ENCODE peak calls at places on chromosome 19, in ten cellular contexts. One of them, this sample, is unnamed. For H3K9me3, the result is how much of the 10 kb centered on the place peaks cover.

GRCh38 chr19:9808855-9809646 is 9.8 kb downstream of the FBXL12 start:
- DNase-seq in upper lobe of left lung: no peak
- DNase-seq in A549: no peak
- DNase-seq in heart left ventricle: peak
- DNase-seq in body of pancreas: no peak
- DNase-seq in breast epithelium: no peak
- DNase-seq in Peyer's patch: no peak
- DNase-seq in uterus: no peak
- DNase-seq in GM12878: no peak
- DNase-seq in testis: no peak
- DNase-seq in this sample: no peak

GRCh38 chr19:55261671-55262126 is 2.9 kb upstream of the PPP6R1 start:
- DNase-seq in Peyer's patch: no peak
- DNase-seq in body of pancreas: no peak
- DNase-seq in uterus: no peak
- DNase-seq in upper lobe of left lung: no peak
- DNase-seq in breast epithelium: no peak
- DNase-seq in heart left ventricle: no peak
- DNase-seq in GM12878: no peak
- DNase-seq in A549: no peak
- DNase-seq in testis: peak
- DNase-seq in this sample: no peak

GRCh38 chr19:28823338-28823961 is 389.5 kb downstream of the UQCRFS1 start:
- DNase-seq in breast epithelium: no peak
- DNase-seq in upper lobe of left lung: no peak
- DNase-seq in Peyer's patch: no peak
- DNase-seq in uterus: no peak
- DNase-seq in testis: no peak
- DNase-seq in body of pancreas: no peak
- DNase-seq in heart left ventricle: no peak
- DNase-seq in GM12878: no peak
- DNase-seq in A549: no peak
- DNase-seq in this sample: no peak

GRCh38 chr19:18385675-18386542 is at the start of gene GDF15:
- DNase-seq in Peyer's patch: peak
- DNase-seq in A549: peak
- DNase-seq in testis: peak
- DNase-seq in uterus: peak
- DNase-seq in heart left ventricle: peak
- DNase-seq in body of pancreas: peak
- DNase-seq in upper lobe of left lung: peak
- DNase-seq in breast epithelium: no peak
- DNase-seq in GM12878: no peak
- DNase-seq in this sample: no peak

GRCh38 chr19:288911-289310 is 2.3 kb downstream of the PLPP2 start:
- DNase-seq in upper lobe of left lung: peak
- DNase-seq in uterus: no peak
- DNase-seq in body of pancreas: no peak
- DNase-seq in testis: peak
- DNase-seq in Peyer's patch: no peak
- DNase-seq in heart left ventricle: peak
- DNase-seq in GM12878: no peak
- DNase-seq in breast epithelium: no peak
- DNase-seq in A549: no peak
- DNase-seq in this sample: no peak

GRCh38 chr19:18205180-18205915 is 1.5 kb upstream of the RAB3A start:
- DNase-seq in Peyer's patch: peak
- DNase-seq in GM12878: no peak
- DNase-seq in uterus: peak
- DNase-seq in A549: no peak
- DNase-seq in testis: peak
- DNase-seq in upper lobe of left lung: peak
- DNase-seq in heart left ventricle: peak
- DNase-seq in breast epithelium: peak
- DNase-seq in body of pancreas: peak
- DNase-seq in this sample: no peak

GRCh38 chr19:2719910-2720776 is 1.0 kb downstream of the DIRAS1 start:
- DNase-seq in Peyer's patch: no peak
- DNase-seq in testis: peak
- DNase-seq in GM12878: no peak
- DNase-seq in A549: no peak
- DNase-seq in heart left ventricle: no peak
- DNase-seq in body of pancreas: peak
- DNase-seq in breast epithelium: no peak
- DNase-seq in uterus: no peak
- DNase-seq in upper lobe of left lung: no peak
- DNase-seq in this sample: no peak

GRCh38 chr19:32404939-32405430 is 585 bp upstream of the DPY19L3 start:
- DNase-seq in testis: peak
- DNase-seq in upper lobe of left lung: peak
- DNase-seq in Peyer's patch: peak
- DNase-seq in A549: no peak
- DNase-seq in GM12878: no peak
- DNase-seq in breast epithelium: peak
- DNase-seq in body of pancreas: peak
- DNase-seq in uterus: peak
- DNase-seq in heart left ventricle: peak
- DNase-seq in this sample: no peak

GRCh38 chr19:48445256-48445605 is 552 bp upstream of the GRWD1 start:
- DNase-seq in testis: peak
- DNase-seq in A549: peak
- DNase-seq in upper lobe of left lung: no peak
- DNase-seq in body of pancreas: peak
- DNase-seq in breast epithelium: no peak
- DNase-seq in GM12878: no peak
- DNase-seq in heart left ventricle: no peak
- DNase-seq in uterus: no peak
- DNase-seq in Peyer's patch: no peak
- DNase-seq in this sample: no peak

GRCh38 chr19:814108-815078 is 7.4 kb downstream of the PLPPR3 start:
- DNase-seq in A549: no peak
- DNase-seq in breast epithelium: no peak
- DNase-seq in heart left ventricle: no peak
- DNase-seq in uterus: no peak
- DNase-seq in GM12878: no peak
- DNase-seq in testis: no peak
- DNase-seq in body of pancreas: no peak
- DNase-seq in Peyer's patch: no peak
- DNase-seq in upper lobe of left lung: peak
- DNase-seq in this sample: no peak

GRCh38 chr19:30378701-30379100 is 6.5 kb downstream of the ZNF536 start:
- DNase-seq in testis: no peak
- DNase-seq in GM12878: no peak
- DNase-seq in A549: no peak
- DNase-seq in upper lobe of left lung: no peak
- DNase-seq in breast epithelium: no peak
- DNase-seq in body of pancreas: no peak
- DNase-seq in uterus: no peak
- DNase-seq in heart left ventricle: no peak
- DNase-seq in Peyer's patch: no peak
- DNase-seq in this sample: no peak

GRCh38 chr19:17259934-17260333 is 4.6 kb downstream of the USHBP1 start:
- DNase-seq in heart left ventricle: no peak
- DNase-seq in A549: no peak
- DNase-seq in body of pancreas: peak
- DNase-seq in Peyer's patch: no peak
- DNase-seq in GM12878: no peak
- DNase-seq in testis: no peak
- DNase-seq in upper lobe of left lung: no peak
- DNase-seq in uterus: no peak
- DNase-seq in breast epithelium: no peak
- DNase-seq in this sample: no peak

GRCh38 chr19:8528500-8528899 is 14.5 kb upstream of the ZNF414 start:
- DNase-seq in testis: no peak
- DNase-seq in GM12878: no peak
- DNase-seq in breast epithelium: no peak
- DNase-seq in upper lobe of left lung: no peak
- DNase-seq in A549: no peak
- DNase-seq in Peyer's patch: no peak
- DNase-seq in uterus: no peak
- DNase-seq in body of pancreas: no peak
- DNase-seq in heart left ventricle: no peak
- DNase-seq in this sample: no peak

GRCh38 chr19:1067341-1068103 is 555 bp downstream of the ARHGAP45 start:
- DNase-seq in uterus: no peak
- DNase-seq in body of pancreas: no peak
- DNase-seq in Peyer's patch: no peak
- DNase-seq in A549: no peak
- DNase-seq in heart left ventricle: no peak
- DNase-seq in GM12878: no peak
- DNase-seq in breast epithelium: no peak
- DNase-seq in testis: no peak
- DNase-seq in upper lobe of left lung: peak
- DNase-seq in this sample: no peak

DNA sequence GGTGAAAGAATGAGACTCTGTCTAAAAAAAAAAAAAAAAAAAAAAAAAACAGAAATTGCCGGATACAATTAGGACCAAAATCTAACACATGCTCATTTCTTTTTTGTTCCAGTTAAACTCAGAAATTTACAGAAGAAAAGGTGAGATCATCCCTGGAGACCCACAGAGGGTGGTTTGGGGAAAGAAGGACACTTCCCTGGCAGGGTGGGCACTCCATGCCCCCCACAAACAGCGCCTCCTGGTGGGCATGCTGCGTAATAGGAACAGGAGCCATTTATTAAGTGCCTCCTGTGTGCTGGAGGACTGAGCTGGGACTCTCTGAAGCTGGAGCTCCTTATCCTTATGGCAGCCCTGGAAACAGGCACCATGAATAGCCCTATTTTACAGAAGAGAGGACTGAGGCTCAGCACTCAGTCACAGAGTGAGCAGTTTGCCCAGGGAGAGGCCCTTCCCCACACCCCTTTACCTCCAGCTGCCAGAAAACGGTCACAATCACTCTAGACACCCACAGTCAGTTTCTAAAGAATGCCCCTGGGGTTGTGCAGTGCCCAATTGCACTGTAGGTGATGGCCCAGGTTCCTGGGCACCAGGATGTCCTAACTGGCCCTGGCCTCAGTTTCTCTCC is 10.1 kb downstream of the C19orf38 start:
- DNase-seq in breast epithelium: no peak
- DNase-seq in GM12878: no peak
- DNase-seq in uterus: no peak
- DNase-seq in A549: no peak
- DNase-seq in upper lobe of left lung: no peak
- DNase-seq in Peyer's patch: no peak
- DNase-seq in testis: no peak
- DNase-seq in heart left ventricle: no peak
- DNase-seq in body of pancreas: no peak
- DNase-seq in this sample: no peak
- TF ChIP-seq CTCF in breast epithelium: no peak
- TF ChIP-seq CTCF in GM12878: peak
- TF ChIP-seq CTCF in uterus: no peak
- TF ChIP-seq CTCF in A549: peak
- TF ChIP-seq CTCF in upper lobe of left lung: peak
- TF ChIP-seq CTCF in Peyer's patch: peak
- TF ChIP-seq CTCF in testis: peak
- TF ChIP-seq CTCF in heart left ventricle: peak
- TF ChIP-seq CTCF in body of pancreas: peak
- TF ChIP-seq CTCF in this sample: peak

DNA sequence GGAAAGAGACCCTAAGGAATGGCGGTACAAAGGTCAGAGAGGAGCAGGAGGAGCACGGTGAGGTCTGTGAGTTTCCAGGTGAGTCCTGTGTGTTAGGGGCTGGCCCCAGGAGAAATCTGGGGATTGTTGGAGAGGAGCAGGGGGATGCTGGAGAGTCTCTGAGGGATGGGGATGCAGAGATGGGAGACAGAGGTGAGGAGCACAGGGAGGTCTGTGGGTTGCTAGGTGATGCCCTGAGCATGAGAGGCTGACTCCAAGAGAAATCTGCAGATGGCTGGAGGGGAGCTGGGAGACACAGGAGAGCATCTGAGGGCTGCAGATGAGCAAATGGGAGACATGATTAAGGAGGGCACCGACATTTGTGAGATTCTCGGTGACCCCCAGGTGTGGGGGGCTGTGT is 4.1 kb upstream of the ZNF229 start:
- DNase-seq in heart left ventricle: no peak
- DNase-seq in A549: no peak
- DNase-seq in Peyer's patch: no peak
- DNase-seq in breast epithelium: no peak
- DNase-seq in testis: no peak
- DNase-seq in uterus: no peak
- DNase-seq in upper lobe of left lung: no peak
- DNase-seq in body of pancreas: no peak
- DNase-seq in GM12878: no peak
- DNase-seq in this sample: no peak
- H3K9me3 ChIP-seq in heart left ventricle: under half
- H3K9me3 ChIP-seq in A549: half or more
- H3K9me3 ChIP-seq in Peyer's patch: under half
- H3K9me3 ChIP-seq in breast epithelium: under half
- H3K9me3 ChIP-seq in testis: under half
- H3K9me3 ChIP-seq in uterus: under half
- H3K9me3 ChIP-seq in upper lobe of left lung: half or more
- H3K9me3 ChIP-seq in body of pancreas: under half
- H3K9me3 ChIP-seq in GM12878: under half
- H3K9me3 ChIP-seq in this sample: half or more

GRCh38 chr19:40285353-40286234 is 449 bp upstream of the AKT2 start:
- DNase-seq in uterus: peak
- DNase-seq in GM12878: peak
- DNase-seq in upper lobe of left lung: peak
- DNase-seq in testis: peak
- DNase-seq in body of pancreas: peak
- DNase-seq in breast epithelium: peak
- DNase-seq in heart left ventricle: peak
- DNase-seq in Peyer's patch: peak
- DNase-seq in A549: peak
- DNase-seq in this sample: peak
- TF ChIP-seq POLR2A in uterus: peak
- TF ChIP-seq POLR2A in GM12878: peak
- TF ChIP-seq POLR2A in upper lobe of left lung: peak
- TF ChIP-seq POLR2A in testis: no peak
- TF ChIP-seq POLR2A in body of pancreas: peak
- TF ChIP-seq POLR2A in breast epithelium: peak
- TF ChIP-seq POLR2A in heart left ventricle: no peak
- TF ChIP-seq POLR2A in Peyer's patch: peak
- TF ChIP-seq POLR2A in A549: peak
- TF ChIP-seq POLR2A in this sample: peak

GRCh38 chr19:49817964-49818690 is at the start of gene MED25:
- DNase-seq in body of pancreas: peak
- DNase-seq in uterus: peak
- DNase-seq in testis: peak
- DNase-seq in A549: peak
- DNase-seq in upper lobe of left lung: peak
- DNase-seq in GM12878: peak
- DNase-seq in heart left ventricle: peak
- DNase-seq in breast epithelium: peak
- DNase-seq in Peyer's patch: peak
- DNase-seq in this sample: peak
- TF ChIP-seq CTCF in body of pancreas: peak
- TF ChIP-seq CTCF in uterus: peak
- TF ChIP-seq CTCF in testis: no peak
- TF ChIP-seq CTCF in A549: no peak
- TF ChIP-seq CTCF in upper lobe of left lung: peak
- TF ChIP-seq CTCF in GM12878: no peak
- TF ChIP-seq CTCF in heart left ventricle: no peak
- TF ChIP-seq CTCF in breast epithelium: no peak
- TF ChIP-seq CTCF in Peyer's patch: peak
- TF ChIP-seq CTCF in this sample: peak

GRCh38 chr19:19900124-19900523 is 622 bp upstream of the ZNF93 start:
- DNase-seq in heart left ventricle: no peak
- DNase-seq in A549: no peak
- DNase-seq in GM12878: no peak
- DNase-seq in testis: no peak
- DNase-seq in uterus: no peak
- DNase-seq in upper lobe of left lung: no peak
- DNase-seq in Peyer's patch: no peak
- DNase-seq in body of pancreas: peak
- DNase-seq in breast epithelium: no peak
- DNase-seq in this sample: no peak
- H3K9me3 ChIP-seq in heart left ventricle: under half
- H3K9me3 ChIP-seq in A549: under half
- H3K9me3 ChIP-seq in GM12878: under half
- H3K9me3 ChIP-seq in testis: under half
- H3K9me3 ChIP-seq in uterus: under half
- H3K9me3 ChIP-seq in upper lobe of left lung: under half
- H3K9me3 ChIP-seq in Peyer's patch: under half
- H3K9me3 ChIP-seq in body of pancreas: under half
- H3K9me3 ChIP-seq in breast epithelium: under half
- H3K9me3 ChIP-seq in this sample: under half

This sample was measured in esophagus squamous epithelium.